ENCODE peak calls at places on chromosome 3, in four cellular contexts. A, R, M and Z are unnamed samples.

GRCh38 chr3:172201990-172202318 is 162.6 kb downstream of the FNDC3B start:
- DNase-seq in A (no peak), R (no peak), M (no peak), Z (no peak)

GRCh38 chr3:47856669-47857068 is 53.7 kb downstream of the DHX30 start:
- DNase-seq in A (no peak), R (no peak), M (no peak), Z (no peak)

GRCh38 chr3:129291487-129291886 is 12.8 kb downstream of the HMCES start:
- DNase-seq in A (no peak), R (no peak), M (no peak), Z (no peak)

GRCh38 chr3:187473778-187474406 is 105.7 kb downstream of the RTP4 start:
- DNase-seq in A (no peak), R (no peak), M (no peak), Z (no peak)

GRCh38 chr3:55270976-55271375 is 216.1 kb downstream of the WNT5A start:
- DNase-seq in A (no peak), R (no peak), M (no peak), Z (no peak)

GRCh38 chr3:139292933-139293664 is 50.7 kb upstream of the MRPS22 start:
- DNase-seq in A (no peak), R (no peak), M (no peak), Z (no peak)

GRCh38 chr3:194933465-194933864 is 247.8 kb downstream of the FAM43A start:
- DNase-seq in A (no peak), R (no peak), M (no peak), Z (no peak)

GRCh38 chr3:105197863-105198262 is 168.8 kb upstream of the ALCAM start:
- DNase-seq in A (no peak), R (no peak), M (no peak), Z (no peak)

GRCh38 chr3:165640970-165641369 is 196.3 kb downstream of the BCHE start:
- DNase-seq in A (no peak), R (no peak), M (no peak), Z (no peak)

GRCh38 chr3:10574101-10574615 is 68.8 kb upstream of the ATP2B2 start:
- DNase-seq in A (no peak), R (no peak), M (no peak), Z (no peak)

GRCh38 chr3:196274585-196274984 is 12.9 kb downstream of the PCYT1A start:
- DNase-seq in A (no peak), R (peak), M (no peak), Z (no peak)

GRCh38 chr3:24495334-24495994 is 814 bp upstream of the THRB start:
- DNase-seq in A (peak), R (no peak), M (peak), Z (peak)

GRCh38 chr3:79597719-79598118 is 170.1 kb downstream of the ROBO1 start:
- DNase-seq in A (no peak), R (no peak), M (no peak), Z (no peak)

DNA sequence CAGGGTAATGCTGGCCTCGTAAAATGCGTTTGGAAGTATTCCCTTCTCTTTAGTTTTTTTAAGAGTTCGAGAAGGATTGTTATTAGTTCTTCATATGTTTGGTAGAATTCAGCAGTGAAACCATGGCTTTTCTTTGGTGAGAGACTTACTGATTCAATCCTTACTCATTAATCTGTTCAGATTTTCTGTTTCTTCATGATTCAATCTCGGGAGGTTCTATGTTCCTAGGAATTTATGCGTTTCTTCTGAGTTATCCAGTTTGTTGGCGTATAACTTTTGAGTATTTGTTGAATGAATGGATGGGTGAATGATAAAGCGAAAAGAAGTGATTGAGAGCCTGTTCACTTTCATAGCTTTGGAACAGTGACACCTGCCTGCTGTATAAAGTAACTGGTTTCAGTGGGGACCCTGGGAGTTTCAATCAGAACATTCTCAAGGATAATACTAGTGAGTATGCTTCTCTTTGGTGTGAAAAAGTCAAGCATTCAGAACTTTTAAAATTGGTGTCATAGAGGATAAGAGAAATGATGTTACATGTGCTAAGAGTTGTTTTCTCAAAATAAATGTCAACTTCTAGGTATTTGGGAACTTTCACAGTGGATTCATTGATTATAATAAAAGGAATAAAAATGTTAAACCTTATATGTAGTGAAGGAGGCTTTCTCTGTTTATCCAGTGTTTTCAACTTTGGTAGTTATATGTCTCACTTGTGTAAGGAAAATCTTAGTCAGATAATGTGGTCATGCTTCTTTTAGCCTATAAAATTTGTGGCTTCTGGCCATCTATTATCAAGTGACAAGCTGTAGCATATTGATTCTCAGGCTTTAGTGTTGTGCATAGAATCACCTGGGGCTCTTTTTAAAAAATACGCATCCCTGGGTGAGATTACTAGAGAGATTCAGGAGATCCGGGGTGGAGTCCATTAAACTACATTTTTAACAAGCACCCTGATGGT is 11.7 kb downstream of the LRCH3 start:
- DNase-seq in A (no peak), R (no peak), M (no peak), Z (no peak)
- TF ChIP-seq CTCF in A (peak), R (peak), M (peak), Z (no peak)

GRCh38 chr3:210649-211048 is 14.1 kb downstream of the CHL1 start:
- DNase-seq in A (no peak), R (no peak), M (no peak), Z (no peak)

GRCh38 chr3:212432-212831 is 15.9 kb downstream of the CHL1 start:
- DNase-seq in A (no peak), R (peak), M (no peak), Z (no peak)

GRCh38 chr3:204102-204501 is 7.5 kb downstream of the CHL1 start:
- DNase-seq in A (no peak), R (no peak), M (no peak), Z (no peak)

GRCh38 chr3:207973-208372 is 11.4 kb downstream of the CHL1 start:
- DNase-seq in A (no peak), R (no peak), M (no peak), Z (no peak)
- TF ChIP-seq CTCF in A (no peak), R (no peak), M (no peak), Z (no peak)

GRCh38 chr3:181773921-181774320 is 62.2 kb downstream of the SOX2 start:
- DNase-seq in A (no peak), R (no peak), M (no peak), Z (no peak)
- TF ChIP-seq CTCF in A (no peak), R (no peak), M (no peak), Z (no peak)

GRCh38 chr3:120198305-120198878 is 86.6 kb downstream of the GPR156 start:
- DNase-seq in A (no peak), R (no peak), M (no peak), Z (no peak)
- TF ChIP-seq CTCF in A (no peak), R (no peak), M (peak), Z (no peak)

GRCh38 chr3:110456438-110457138 is 615.0 kb upstream of the NECTIN3 start:
- DNase-seq in A (no peak), R (no peak), M (no peak), Z (no peak)
- TF ChIP-seq CTCF in A (no peak), R (no peak), M (no peak), Z (no peak)

GRCh38 chr3:72655151-72655551 is 193.1 kb downstream of the SHQ1 start:
- DNase-seq in A (peak), R (no peak), M (peak), Z (no peak)

GRCh38 chr3:72652395-72652794 is 195.8 kb downstream of the SHQ1 start:
- DNase-seq in A (no peak), R (no peak), M (no peak), Z (no peak)

GRCh38 chr3:72657666-72658065 is 190.6 kb downstream of the SHQ1 start:
- DNase-seq in A (no peak), R (no peak), M (no peak), Z (no peak)

GRCh38 chr3:72658466-72659100 is 189.7 kb downstream of the SHQ1 start:
- DNase-seq in A (no peak), R (no peak), M (no peak), Z (no peak)

GRCh38 chr3:72655758-72656157 is 192.5 kb downstream of the SHQ1 start:
- DNase-seq in A (no peak), R (no peak), M (no peak), Z (no peak)
- TF ChIP-seq CTCF in A (peak), R (no peak), M (peak), Z (no peak)